ENCODE peak calls at places on chromosomes 12 and 14, in four cellular contexts. L is pancreas, M is psoas muscle, T is cardiac muscle cell. E is an unnamed sample. For H3K9me3, the result is how much of the 10 kb centered on the place peaks cover.

GRCh38 chr14:58772814-58773620 is 135.3 kb downstream of the DACT1 start:
- DNase-seq in L (no peak), M (no peak), T (peak), E (no peak)

GRCh38 chr12:22729898-22730443 is 105.0 kb downstream of the ETNK1 start:
- DNase-seq in L (no peak), M (no peak), T (no peak), E (no peak)

GRCh38 chr14:28987516-28987915 is 220.9 kb downstream of the FOXG1 start:
- DNase-seq in L (no peak), M (no peak), T (no peak), E (no peak)

GRCh38 chr12:82923935-82924334 is 237.2 kb downstream of the TMTC2 start:
- DNase-seq in L (no peak), M (no peak), T (no peak), E (no peak)

GRCh38 chr12:2551097-2551496 is 243.7 kb upstream of the FKBP4 start:
- DNase-seq in L (no peak), M (no peak), T (peak), E (peak)

GRCh38 chr14:21748869-21749303 is 75.3 kb upstream of the OR4E1 start:
- DNase-seq in L (no peak), M (no peak), T (peak), E (peak)

GRCh38 chr12:80648866-80649265 is 58.6 kb upstream of the MYF6 start:
- DNase-seq in L (no peak), M (no peak), T (no peak), E (no peak)

GRCh38 chr12:108666326-108666995 is 32.8 kb upstream of the SELPLG start:
- DNase-seq in L (peak), M (peak), T (no peak), E (no peak)

GRCh38 chr14:71803539-71804260 is 128.5 kb upstream of the RGS6 start:
- DNase-seq in L (no peak), M (no peak), T (no peak), E (no peak)

GRCh38 chr12:5736016-5736415 is 209.0 kb downstream of the ANO2 start:
- DNase-seq in L (no peak), M (no peak), T (no peak), E (no peak)

GRCh38 chr12:107320929-107321618 is 227.7 kb upstream of the CRY1 start:
- DNase-seq in L (no peak), M (peak), T (peak), E (peak)

GRCh38 chr12:87667378-87667777 is 361.8 kb downstream of the C12orf50 start:
- DNase-seq in L (no peak), M (no peak), T (no peak), E (peak)

GRCh38 chr12:110733089-110733715 is 9.5 kb downstream of the PPP1CC start:
- DNase-seq in L (no peak), M (no peak), T (no peak), E (peak)

GRCh38 chr14:68783408-68784297 is 9.2 kb downstream of the ZFP36L1 start:
- DNase-seq in L (peak), M (no peak), T (no peak), E (no peak)

GRCh38 chr12:52523825-52524224 is 3.6 kb upstream of the KRT5 start:
- DNase-seq in L (no peak), M (no peak), T (no peak), E (no peak)

GRCh38 chr12:64568313-64568712 is 42.0 kb upstream of the RASSF3 start:
- DNase-seq in L (no peak), M (no peak), T (no peak), E (peak)

GRCh38 chr12:56684745-56685369 is 3.2 kb downstream of the PTGES3 start:
- DNase-seq in L (no peak), M (no peak), T (no peak), E (peak)

GRCh38 chr12:128513831-128514230 is 246.9 kb downstream of the TMEM132C start:
- DNase-seq in L (no peak), M (no peak), T (no peak), E (no peak)

GRCh38 chr14:49480053-49480452 is 106.1 kb downstream of the RPS29 start:
- DNase-seq in L (no peak), M (no peak), T (no peak), E (no peak)

GRCh38 chr12:113364698-113365097 is 6.3 kb downstream of the PLBD2 start:
- DNase-seq in L (no peak), M (no peak), T (no peak), E (no peak)

GRCh38 chr14:36981832-36982528 is 190.4 kb downstream of the SLC25A21 start:
- DNase-seq in L (no peak), M (no peak), T (no peak), E (no peak)

GRCh38 chr12:17592472-17592871 is 497.5 kb downstream of the RERGL start:
- DNase-seq in L (no peak), M (no peak), T (no peak), E (peak)

GRCh38 chr12:44247588-44247987 is 411.7 kb downstream of the TMEM117 start:
- DNase-seq in L (no peak), M (no peak), T (no peak), E (peak)

GRCh38 chr12:462936-463705 is 3.4 kb downstream of the B4GALNT3 start:
- DNase-seq in L (no peak), M (no peak), T (no peak), E (no peak)

GRCh38 chr12:57479043-57479375 is 657 bp downstream of the ARHGAP9 start:
- DNase-seq in L (no peak), M (no peak), T (no peak), E (no peak)

GRCh38 chr12:101620762-101621133 is 26.0 kb downstream of the MYBPC1 start:
- DNase-seq in L (no peak), M (no peak), T (no peak), E (no peak)

GRCh38 chr14:44910826-44911225 is 50.9 kb downstream of the KLHL28 start:
- DNase-seq in L (no peak), M (no peak), T (no peak), E (no peak)

GRCh38 chr12:112828534-112828933 is 37.0 kb downstream of the RPH3A start:
- DNase-seq in L (no peak), M (no peak), T (no peak), E (no peak)

GRCh38 chr14:32397871-32398640 is 69.0 kb downstream of the AKAP6 start:
- DNase-seq in L (no peak), M (no peak), T (no peak), E (no peak)

GRCh38 chr12:105120551-105120950 is 13.0 kb downstream of the WASHC4 start:
- DNase-seq in L (no peak), M (no peak), T (no peak), E (no peak)

GRCh38 chr12:570949-571794 is 92.1 kb downstream of the NINJ2 start:
- DNase-seq in L (peak), M (peak), T (no peak), E (peak)

GRCh38 chr14:101781240-101782061 is 19.9 kb downstream of the PPP2R5C start:
- DNase-seq in L (no peak), M (no peak), T (peak), E (peak)

GRCh38 chr14:104128981-104129380 is 9.4 kb upstream of the KIF26A start:
- DNase-seq in L (no peak), M (no peak), T (no peak), E (no peak)
- H3K9me3 ChIP-seq in L (under half), M (under half), T (under half), E (under half)

GRCh38 chr14:74637184-74637562 is 25.1 kb upstream of the LTBP2 start:
- DNase-seq in L (no peak), M (no peak), T (no peak), E (no peak)
- H3K4me3 ChIP-seq in L (no peak), M (no peak), T (no peak), E (no peak)

GRCh38 chr12:10354502-10354901 is 35.3 kb downstream of the KLRK1 start:
- DNase-seq in L (no peak), M (no peak), T (no peak), E (no peak)
- H3K9me3 ChIP-seq in L (under half), M (under half), T (under half), E (under half)

DNA sequence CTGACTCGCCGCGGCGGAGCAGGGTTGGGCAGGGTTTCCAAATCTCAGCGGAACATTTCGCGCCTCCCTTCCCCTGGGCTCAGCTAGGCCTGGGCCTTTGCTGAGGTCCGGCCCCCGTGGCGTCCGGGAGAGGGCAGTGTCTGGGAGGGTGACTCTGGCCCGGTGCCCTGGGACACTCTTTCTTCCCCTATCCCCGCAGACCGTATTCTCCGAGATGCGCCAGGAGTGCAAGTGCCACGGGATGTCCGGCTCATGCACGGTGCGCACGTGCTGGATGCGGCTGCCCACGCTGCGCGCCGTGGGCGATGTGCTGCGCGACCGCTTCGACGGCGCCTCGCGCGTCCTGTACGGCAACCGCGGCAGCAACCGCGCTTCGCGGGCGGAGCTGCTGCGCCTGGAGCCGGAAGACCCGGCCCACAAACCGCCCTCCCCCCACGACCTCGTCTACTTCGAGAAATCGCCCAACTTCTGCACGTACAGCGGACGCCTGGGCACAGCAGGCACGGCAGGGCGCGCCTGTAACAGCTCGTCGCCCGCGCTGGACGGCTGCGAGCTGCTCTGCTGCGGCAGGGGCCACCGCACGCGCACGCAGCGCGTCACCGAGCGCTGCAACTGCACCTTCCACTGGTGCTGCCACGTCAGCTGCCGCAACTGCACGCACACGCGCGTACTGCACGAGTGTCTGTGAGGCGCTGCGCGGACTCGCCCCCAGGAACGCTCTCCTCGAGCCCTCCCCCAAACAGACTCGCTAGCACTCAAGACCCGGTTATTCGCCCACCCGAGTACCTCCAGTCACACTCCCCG is 3.0 kb downstream of the WNT1 start:
- DNase-seq in L (peak), M (no peak), T (no peak), E (no peak)
- H3K4me3 ChIP-seq in L (peak), M (peak), T (peak), E (peak)

GRCh38 chr14:27660683-27661082 is 1062.8 kb upstream of the NOVA1 start:
- DNase-seq in L (no peak), M (no peak), T (no peak), E (no peak)
- H3K9me3 ChIP-seq in L (under half), M (under half), T (under half), E (under half)

GRCh38 chr12:121798807-121799174 is 5.0 kb upstream of the SETD1B start:
- DNase-seq in L (peak), M (peak), T (no peak), E (no peak)
- H3K4me3 ChIP-seq in L (peak), M (peak), T (peak), E (peak)

GRCh38 chr12:133220521-133220920 is 15.2 kb downstream of the ANHX start:
- DNase-seq in L (no peak), M (no peak), T (no peak), E (no peak)

GRCh38 chr12:133222211-133222610 is 13.5 kb downstream of the ANHX start:
- DNase-seq in L (no peak), M (no peak), T (no peak), E (no peak)

GRCh38 chr12:133215724-133216123 is 20.0 kb downstream of the ANHX start:
- DNase-seq in L (no peak), M (no peak), T (no peak), E (no peak)

GRCh38 chr12:133221241-133221640 is 14.4 kb downstream of the ANHX start:
- DNase-seq in L (no peak), M (no peak), T (no peak), E (no peak)

DNA sequence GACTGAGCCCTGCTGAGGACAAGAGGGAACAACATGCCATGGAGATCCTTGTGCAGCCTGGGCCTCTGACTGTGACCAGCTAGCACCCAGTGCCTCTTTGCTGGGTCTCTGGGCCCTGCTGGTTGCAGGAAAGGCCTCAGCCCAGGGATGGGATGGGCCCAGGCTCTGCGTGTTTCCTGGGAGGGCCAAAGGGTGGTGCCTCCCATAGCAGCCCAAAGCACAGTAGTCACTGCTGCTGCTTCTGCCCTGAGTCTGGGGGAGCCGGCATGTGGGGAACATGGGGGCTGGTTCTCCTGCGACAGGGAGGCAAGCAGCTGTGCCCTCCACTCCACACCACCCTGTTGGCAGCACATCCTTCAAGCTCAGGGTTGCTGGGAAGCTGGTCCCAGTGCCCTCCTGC is 18.5 kb downstream of the ANHX start:
- DNase-seq in L (no peak), M (no peak), T (no peak), E (no peak)
- H3K9me3 ChIP-seq in L (under half), M (under half), T (under half), E (under half)

DNA sequence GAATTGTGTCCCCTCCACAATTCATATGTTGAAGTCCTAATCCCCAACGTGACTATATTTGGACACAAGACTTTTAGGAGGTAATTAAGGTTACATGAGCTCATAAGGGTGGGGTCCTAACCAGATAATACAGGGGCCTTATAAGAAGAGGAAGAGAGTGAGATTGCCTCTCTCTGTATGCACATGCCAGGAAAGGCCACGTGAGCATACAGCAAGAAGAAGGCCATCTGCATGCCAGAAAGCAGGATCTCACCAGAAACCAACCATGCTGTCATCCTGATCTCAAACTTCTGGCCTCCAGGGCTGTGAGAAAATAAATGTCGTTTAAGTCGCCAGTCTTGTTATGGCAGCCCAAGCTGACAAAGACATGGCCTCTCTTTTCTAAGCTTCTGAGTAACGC is 69.0 kb upstream of the GPHB5 start:
- DNase-seq in L (no peak), M (no peak), T (no peak), E (no peak)
- H3K4me3 ChIP-seq in L (no peak), M (no peak), T (no peak), E (no peak)

DNA sequence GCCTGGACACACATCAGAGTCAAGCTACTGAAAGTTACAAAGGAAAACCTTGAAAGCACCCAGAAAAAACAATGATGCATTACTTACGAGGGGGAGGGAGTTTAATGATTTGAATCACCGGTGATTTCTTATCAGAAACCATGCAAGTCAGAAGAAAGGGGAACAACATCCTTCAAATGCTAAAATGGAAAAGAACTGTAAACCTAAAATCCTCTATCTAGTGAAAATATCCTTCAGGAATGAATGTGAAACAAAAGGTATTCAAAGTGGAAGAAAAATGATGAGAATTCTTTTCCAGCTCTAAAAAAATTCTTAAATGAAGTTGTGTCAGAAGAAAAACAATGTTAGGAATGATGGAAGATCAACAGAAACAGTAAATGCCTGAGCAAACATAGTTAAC is 16.8 kb downstream of the SCAF11 start:
- DNase-seq in L (no peak), M (no peak), T (no peak), E (no peak)
- H3K9me3 ChIP-seq in L (under half), M (under half), T (under half), E (under half)

E was measured in A673.